ENCODE peak calls at places on chromosomes 1 and 21, in four cellular contexts. One of them, this sample, is unnamed.

GRCh38 chr1:201422026-201422425 is 496 bp upstream of the TNNI1 start:
- ATAC-seq in left lung: no peak
- ATAC-seq in sciatic nerve: no peak
- ATAC-seq in gastrocnemius medialis: peak; percentile 3
- ATAC-seq in this sample: no peak

GRCh38 chr1:113859478-113860175 is 11.9 kb downstream of the PTPN22 start:
- ATAC-seq in gastrocnemius medialis: no peak
- ATAC-seq in left lung: peak; percentile 57
- ATAC-seq in sciatic nerve: peak; percentile 52
- ATAC-seq in this sample: no peak

GRCh38 chr1:168180148-168180524 is 1.4 kb downstream of the TIPRL start:
- ATAC-seq in sciatic nerve: no peak
- ATAC-seq in left lung: no peak
- ATAC-seq in gastrocnemius medialis: no peak
- ATAC-seq in this sample: no peak

GRCh38 chr21:21196087-21196486 is 197.9 kb downstream of the NCAM2 start:
- ATAC-seq in left lung: no peak
- ATAC-seq in gastrocnemius medialis: no peak
- ATAC-seq in sciatic nerve: no peak
- ATAC-seq in this sample: no peak

GRCh38 chr1:21779613-21780521 is 3.1 kb downstream of the USP48 start:
- ATAC-seq in left lung: no peak
- ATAC-seq in sciatic nerve: no peak
- ATAC-seq in gastrocnemius medialis: no peak
- ATAC-seq in this sample: no peak

GRCh38 chr1:102105931-102106550 is 109.3 kb upstream of the OLFM3 start:
- ATAC-seq in gastrocnemius medialis: no peak
- ATAC-seq in sciatic nerve: no peak
- ATAC-seq in left lung: no peak
- ATAC-seq in this sample: no peak

GRCh38 chr1:221228594-221228993 is 349.4 kb downstream of the HLX start:
- ATAC-seq in sciatic nerve: no peak
- ATAC-seq in left lung: no peak
- ATAC-seq in gastrocnemius medialis: no peak
- ATAC-seq in this sample: no peak

GRCh38 chr1:191589536-191589935 is 568.7 kb upstream of the RGS18 start:
- ATAC-seq in gastrocnemius medialis: no peak
- ATAC-seq in sciatic nerve: no peak
- ATAC-seq in left lung: no peak
- ATAC-seq in this sample: no peak

GRCh38 chr1:172322219-172323061 is 98.0 kb upstream of the C1orf105 start:
- ATAC-seq in gastrocnemius medialis: peak; percentile 56
- ATAC-seq in sciatic nerve: peak; percentile 80
- ATAC-seq in left lung: peak; percentile 84
- ATAC-seq in this sample: peak; percentile 68

GRCh38 chr1:219066631-219067349 is 106.9 kb upstream of the LYPLAL1 start:
- ATAC-seq in sciatic nerve: peak; percentile 76
- ATAC-seq in gastrocnemius medialis: no peak
- ATAC-seq in left lung: peak; percentile 83
- ATAC-seq in this sample: peak; percentile 25

GRCh38 chr1:15355968-15356621 is 53.6 kb upstream of the EFHD2 start:
- ATAC-seq in left lung: no peak
- ATAC-seq in sciatic nerve: no peak
- ATAC-seq in gastrocnemius medialis: no peak
- ATAC-seq in this sample: no peak

This sample was measured in gastroesophageal sphincter.